ENCODE peak calls at places on chromosomes 5 and 9, in ten cellular contexts. L, H, D, K, Z, R, C, O, A and Y are unnamed samples. For H3K27me3 and H3K36me3, the result is how much of the 10 kb centered on the place peaks cover.

GRCh38 chr5:107805819-107806218 is 135.1 kb upstream of the EFNA5 start:
- DNase-seq in L (no peak), H (no peak), D (no peak), K (no peak), Z (no peak), R (no peak), C (no peak), O (no peak), A (no peak), Y (no peak)

GRCh38 chr9:129227843-129228189 is 49.8 kb upstream of the IER5L start:
- DNase-seq in L (no peak), H (no peak), D (no peak), K (no peak), Z (no peak), R (no peak), C (no peak), O (no peak), A (no peak), Y (no peak)

GRCh38 chr5:131277875-131278795 is 14.3 kb downstream of the CDC42SE2 start:
- DNase-seq in L (no peak), H (no peak), D (no peak), K (no peak), Z (no peak), R (no peak), C (no peak), O (no peak), A (no peak), Y (no peak)

GRCh38 chr5:176319827-176320554 is 41.6 kb downstream of the KIAA1191 start:
- DNase-seq in L (peak), H (no peak), D (no peak), K (no peak), Z (no peak), R (no peak), C (no peak), O (no peak), A (no peak), Y (no peak)

GRCh38 chr9:124118894-124119293 is 107.3 kb downstream of the LHX2 start:
- DNase-seq in L (no peak), H (no peak), D (no peak), K (no peak), Z (no peak), R (no peak), C (no peak), O (no peak), A (no peak), Y (no peak)

GRCh38 chr5:5331838-5332237 is 90.6 kb upstream of the ICE1 start:
- DNase-seq in L (no peak), H (no peak), D (no peak), K (no peak), Z (no peak), R (no peak), C (no peak), O (no peak), A (no peak), Y (no peak)

GRCh38 chr5:156640751-156641241 is 209.3 kb upstream of the PPP1R2B start:
- DNase-seq in L (no peak), H (no peak), D (no peak), K (no peak), Z (no peak), R (no peak), C (no peak), O (no peak), A (no peak), Y (no peak)

GRCh38 chr5:2310946-2311345 is 428.2 kb upstream of the IRX4 start:
- DNase-seq in L (no peak), H (no peak), D (no peak), K (no peak), Z (no peak), R (no peak), C (no peak), O (no peak), A (no peak), Y (no peak)

GRCh38 chr5:102903074-102903871 is 148.2 kb downstream of the PAM start:
- DNase-seq in L (no peak), H (no peak), D (no peak), K (no peak), Z (no peak), R (no peak), C (no peak), O (no peak), A (no peak), Y (no peak)

GRCh38 chr9:6634441-6634840 is 11.1 kb downstream of the GLDC start:
- DNase-seq in L (no peak), H (no peak), D (no peak), K (no peak), Z (no peak), R (no peak), C (no peak), O (no peak), A (no peak), Y (no peak)

GRCh38 chr5:43484049-43484849 is 584 bp upstream of the TMEM267 start:
- DNase-seq in L (peak), H (peak), D (peak), K (peak), Z (peak), R (peak), C (peak), O (peak), A (peak), Y (peak)

GRCh38 chr5:31415009-31415923 is 116.6 kb downstream of the DROSHA start:
- DNase-seq in L (no peak), H (no peak), D (no peak), K (no peak), Z (no peak), R (no peak), C (no peak), O (peak), A (no peak), Y (no peak)

GRCh38 chr9:69171517-69171916 is 2.6 kb upstream of the TJP2 start:
- DNase-seq in L (no peak), H (no peak), D (no peak), K (no peak), Z (no peak), R (no peak), C (no peak), O (no peak), A (no peak), Y (no peak)

GRCh38 chr5:133439859-133440258 is 172.5 kb downstream of the FSTL4 start:
- DNase-seq in L (no peak), H (no peak), D (no peak), K (no peak), Z (no peak), R (no peak), C (no peak), O (no peak), A (no peak), Y (no peak)

GRCh38 chr5:112933651-112934365 is 11.8 kb upstream of the REEP5 start:
- DNase-seq in L (peak), H (no peak), D (no peak), K (no peak), Z (no peak), R (no peak), C (no peak), O (no peak), A (no peak), Y (no peak)

GRCh38 chr5:73519531-73520283 is 21.5 kb downstream of the BTF3 start:
- DNase-seq in L (peak), H (peak), D (peak), K (peak), Z (peak), R (peak), C (peak), O (peak), A (no peak), Y (peak)

GRCh38 chr9:96126321-96126881 is 175.6 kb downstream of the HSD17B3 start:
- DNase-seq in L (peak), H (no peak), D (no peak), K (no peak), Z (no peak), R (no peak), C (no peak), O (no peak), A (no peak), Y (no peak)

GRCh38 chr9:136494012-136494411 is 11.2 kb upstream of the SEC16A start:
- DNase-seq in L (no peak), H (no peak), D (no peak), K (no peak), Z (no peak), R (no peak), C (no peak), O (no peak), A (no peak), Y (no peak)

GRCh38 chr5:129204525-129204924 is 110.0 kb downstream of the ISOC1 start:
- DNase-seq in L (no peak), H (no peak), D (no peak), K (no peak), Z (no peak), R (no peak), C (no peak), O (no peak), A (no peak), Y (no peak)

GRCh38 chr5:174688441-174689354 is 35.7 kb upstream of the MSX2 start:
- DNase-seq in L (no peak), H (no peak), D (no peak), K (no peak), Z (no peak), R (no peak), C (no peak), O (no peak), A (no peak), Y (no peak)
- H3K27me3 ChIP-seq in L (under half), H (under half), D (under half), K (under half), Z (under half), R (under half), C (half or more), O (under half), A (half or more), Y (half or more)

GRCh38 chr9:38392235-38393127 is at the start of gene ALDH1B1:
- DNase-seq in L (peak), H (peak), D (peak), K (peak), Z (peak), R (peak), C (peak), O (peak), A (peak), Y (peak)
- TF ChIP-seq CTCF in L (peak), H (no peak), D (peak), K (no peak), Z (peak), R (no peak), C (no peak), O (peak), A (peak), Y (no peak)

DNA sequence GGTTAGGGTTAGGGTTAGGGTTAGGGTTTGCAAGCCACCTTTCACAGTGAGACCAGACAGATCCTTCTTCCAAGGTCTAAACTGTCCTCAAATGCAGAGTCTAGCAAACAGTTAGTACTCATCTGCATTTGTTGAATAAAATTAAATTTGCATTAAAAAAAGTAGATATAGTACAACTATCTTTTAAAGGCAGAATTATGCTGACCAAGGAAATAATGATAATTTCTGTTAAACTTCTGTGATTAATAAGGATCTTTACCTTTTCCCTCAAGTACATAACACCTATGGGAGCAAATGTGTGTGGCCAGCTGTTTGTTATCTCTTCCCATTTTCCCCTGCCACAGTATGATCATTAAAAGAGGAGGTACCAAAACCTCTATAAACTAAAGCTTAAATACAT is 19.8 kb downstream of the PUM3 start:
- DNase-seq in L (no peak), H (no peak), D (no peak), K (no peak), Z (no peak), R (no peak), C (no peak), O (no peak), A (no peak), Y (no peak)
- H3K36me3 ChIP-seq in L (under half), H (half or more), D (under half), K (under half), Z (under half), R (under half), C (under half), O (under half), A (half or more), Y (half or more)

GRCh38 chr5:14995229-14995628 is 123.7 kb upstream of the ANKH start:
- DNase-seq in L (no peak), H (no peak), D (no peak), K (no peak), Z (no peak), R (no peak), C (no peak), O (no peak), A (no peak), Y (no peak)
- H3K27me3 ChIP-seq in L (under half), H (under half), D (under half), K (under half), Z (under half), R (under half), C (under half), O (under half), A (under half), Y (under half)

DNA sequence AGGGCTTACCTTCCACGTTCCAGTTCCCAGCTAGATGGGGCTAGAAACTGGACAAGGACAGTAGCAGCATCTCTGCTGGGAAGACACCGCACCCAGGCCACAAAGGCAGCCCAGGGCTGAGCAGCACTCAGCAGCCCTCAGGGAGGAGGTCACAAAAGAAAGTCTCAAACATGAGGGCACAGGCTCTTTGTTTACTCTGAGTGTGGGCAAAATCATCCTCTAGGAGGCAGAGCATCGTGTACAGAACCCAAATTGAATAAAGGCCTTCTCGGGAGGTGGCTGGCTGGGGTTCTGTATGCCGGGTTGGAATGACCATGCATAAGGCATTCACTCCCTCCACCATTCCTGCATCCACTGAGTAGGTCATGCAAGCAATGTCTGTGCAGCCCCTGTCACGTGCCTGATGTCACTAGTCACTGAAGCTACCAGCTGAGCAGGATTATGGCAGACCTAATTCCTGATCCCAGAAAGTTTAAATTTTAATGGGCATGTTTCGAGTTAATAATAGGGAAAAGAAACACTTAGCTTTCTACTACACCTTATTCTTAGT is 412.8 kb downstream of the SPOCK1 start:
- DNase-seq in L (no peak), H (no peak), D (no peak), K (no peak), Z (no peak), R (no peak), C (no peak), O (no peak), A (no peak), Y (no peak)
- TF ChIP-seq CTCF in L (no peak), H (no peak), D (no peak), K (no peak), Z (no peak), R (no peak), C (no peak), O (no peak), A (no peak), Y (no peak)

DNA sequence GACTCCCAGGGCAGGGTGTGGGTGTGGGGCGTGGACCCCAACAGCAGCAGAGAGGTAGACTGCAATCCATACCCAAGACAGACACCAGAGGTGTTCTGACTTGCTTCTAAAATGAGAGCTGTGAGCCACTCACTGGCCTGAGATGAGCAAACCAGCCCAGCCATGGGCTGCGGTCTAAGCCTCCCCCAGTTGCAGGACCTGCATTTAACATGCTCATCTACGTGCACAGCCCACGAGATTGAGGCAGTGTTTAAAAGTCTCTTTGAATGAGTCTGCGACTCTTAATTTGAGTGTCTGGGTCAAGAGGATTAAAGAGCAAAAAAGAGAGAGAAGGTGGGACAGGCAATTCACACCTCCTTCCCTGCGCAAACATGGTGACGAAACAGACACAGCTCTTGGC is 5.9 kb downstream of the SURF4 start:
- DNase-seq in L (no peak), H (no peak), D (no peak), K (no peak), Z (no peak), R (no peak), C (no peak), O (no peak), A (no peak), Y (no peak)
- H3K36me3 ChIP-seq in L (under half), H (under half), D (half or more), K (under half), Z (under half), R (under half), C (under half), O (under half), A (under half), Y (under half)